ENCODE peak calls at places on chromosomes 12 and 14, in six cellular contexts. One of them, this sample, is unnamed.

GRCh38 chr14:64501326-64502171 is 2.1 kb downstream of the ZBTB25 start:
- DNase-seq in HepG2: peak; percentile 55
- DNase-seq in GM12878: no peak
- DNase-seq in GM12891: no peak
- DNase-seq in H1: no peak
- DNase-seq in K562: peak; percentile 34
- DNase-seq in this sample: no peak

GRCh38 chr12:54602661-54603060 is 14.2 kb upstream of the PPP1R1A start:
- DNase-seq in HepG2: no peak
- DNase-seq in GM12878: no peak
- DNase-seq in GM12891: no peak
- DNase-seq in H1: no peak
- DNase-seq in K562: no peak
- DNase-seq in this sample: no peak

GRCh38 chr12:19084547-19084946 is 45.0 kb upstream of the PLEKHA5 start:
- DNase-seq in HepG2: no peak
- DNase-seq in GM12878: no peak
- DNase-seq in GM12891: no peak
- DNase-seq in H1: no peak
- DNase-seq in K562: no peak
- DNase-seq in this sample: no peak

GRCh38 chr12:26158078-26158764 is 33.4 kb upstream of the BHLHE41 start:
- DNase-seq in HepG2: no peak
- DNase-seq in GM12878: no peak
- DNase-seq in GM12891: no peak
- DNase-seq in H1: no peak
- DNase-seq in K562: no peak
- DNase-seq in this sample: no peak

GRCh38 chr12:100427078-100427477 is 46.6 kb upstream of the NR1H4 start:
- DNase-seq in HepG2: peak; percentile 44
- DNase-seq in GM12878: no peak
- DNase-seq in GM12891: no peak
- DNase-seq in H1: no peak
- DNase-seq in K562: no peak
- DNase-seq in this sample: no peak

GRCh38 chr12:77685112-77685511 is 145.6 kb upstream of the NAV3 start:
- DNase-seq in HepG2: peak; percentile 56
- DNase-seq in GM12878: peak; percentile 7
- DNase-seq in GM12891: no peak
- DNase-seq in H1: no peak
- DNase-seq in K562: peak; percentile 1
- DNase-seq in this sample: no peak

GRCh38 chr14:106845286-106846087 is 1319.1 kb downstream of the TMEM121 start:
- DNase-seq in HepG2: peak; percentile 97
- DNase-seq in GM12878: peak; percentile 73
- DNase-seq in GM12891: no peak
- DNase-seq in H1: no peak
- DNase-seq in K562: no peak
- DNase-seq in this sample: peak; percentile 18

GRCh38 chr12:122691566-122691965 is 11.6 kb downstream of the HCAR2 start:
- DNase-seq in HepG2: no peak
- DNase-seq in GM12878: no peak
- DNase-seq in GM12891: no peak
- DNase-seq in H1: no peak
- DNase-seq in K562: no peak
- DNase-seq in this sample: no peak

GRCh38 chr14:74909501-74909900 is 13.6 kb downstream of the RPS6KL1 start:
- DNase-seq in HepG2: no peak
- DNase-seq in GM12878: no peak
- DNase-seq in GM12891: no peak
- DNase-seq in H1: no peak
- DNase-seq in K562: no peak
- DNase-seq in this sample: no peak

GRCh38 chr12:31591308-31591901 is 469 bp upstream of the DENND5B start:
- DNase-seq in HepG2: no peak
- DNase-seq in GM12878: no peak
- DNase-seq in GM12891: no peak
- DNase-seq in H1: no peak
- DNase-seq in K562: peak; percentile 29
- DNase-seq in this sample: no peak

GRCh38 chr12:84375472-84375871 is 537.1 kb downstream of the SLC6A15 start:
- DNase-seq in HepG2: no peak
- DNase-seq in GM12878: no peak
- DNase-seq in GM12891: no peak
- DNase-seq in H1: no peak
- DNase-seq in K562: no peak
- DNase-seq in this sample: no peak

GRCh38 chr12:49292729-49293055 is 2.3 kb upstream of the PRPH start:
- DNase-seq in HepG2: no peak
- DNase-seq in GM12878: no peak
- DNase-seq in GM12891: no peak
- DNase-seq in H1: no peak
- DNase-seq in K562: no peak
- DNase-seq in this sample: no peak

GRCh38 chr12:88570103-88570502 is 10.2 kb downstream of the KITLG start:
- DNase-seq in HepG2: no peak
- DNase-seq in GM12878: no peak
- DNase-seq in GM12891: no peak
- DNase-seq in H1: no peak
- DNase-seq in K562: no peak
- DNase-seq in this sample: no peak

GRCh38 chr12:75812341-75813018 is 219.1 kb downstream of the PHLDA1 start:
- DNase-seq in HepG2: no peak
- DNase-seq in GM12878: no peak
- DNase-seq in GM12891: no peak
- DNase-seq in H1: peak; percentile 13
- DNase-seq in K562: no peak
- DNase-seq in this sample: no peak

GRCh38 chr14:99887407-99887806 is 94.2 kb downstream of the EML1 start:
- DNase-seq in HepG2: no peak
- DNase-seq in GM12878: no peak
- DNase-seq in GM12891: no peak
- DNase-seq in H1: no peak
- DNase-seq in K562: no peak
- DNase-seq in this sample: no peak

GRCh38 chr14:47227051-47227600 is 448.3 kb downstream of the MDGA2 start:
- DNase-seq in HepG2: no peak
- DNase-seq in GM12878: no peak
- DNase-seq in GM12891: no peak
- DNase-seq in H1: no peak
- DNase-seq in K562: no peak
- DNase-seq in this sample: no peak

GRCh38 chr12:113071063-113071426 is 14.5 kb downstream of the DTX1 start:
- DNase-seq in HepG2: no peak
- DNase-seq in GM12878: no peak
- DNase-seq in GM12891: no peak
- DNase-seq in H1: no peak
- DNase-seq in K562: no peak
- DNase-seq in this sample: no peak

GRCh38 chr12:62520361-62520760 is 53.7 kb downstream of the MON2 start:
- DNase-seq in HepG2: no peak
- DNase-seq in GM12878: no peak
- DNase-seq in GM12891: no peak
- DNase-seq in H1: no peak
- DNase-seq in K562: no peak
- DNase-seq in this sample: no peak
- TF ChIP-seq TAF1 in HepG2: no peak
- TF ChIP-seq TAF1 in GM12878: no peak
- TF ChIP-seq TAF1 in GM12891: no peak
- TF ChIP-seq TAF1 in H1: no peak
- TF ChIP-seq TAF1 in K562: no peak
- TF ChIP-seq TAF1 in this sample: no peak

GRCh38 chr12:104339663-104340062 is 36.1 kb downstream of the EID3 start:
- DNase-seq in HepG2: no peak
- DNase-seq in GM12878: no peak
- DNase-seq in GM12891: no peak
- DNase-seq in H1: no peak
- DNase-seq in K562: no peak
- DNase-seq in this sample: no peak

GRCh38 chr12:104342147-104342546 is 38.6 kb downstream of the EID3 start:
- DNase-seq in HepG2: no peak
- DNase-seq in GM12878: no peak
- DNase-seq in GM12891: no peak
- DNase-seq in H1: no peak
- DNase-seq in K562: no peak
- DNase-seq in this sample: no peak

GRCh38 chr12:104340177-104340576 is 36.6 kb downstream of the EID3 start:
- DNase-seq in HepG2: no peak
- DNase-seq in GM12878: no peak
- DNase-seq in GM12891: no peak
- DNase-seq in H1: no peak
- DNase-seq in K562: no peak
- DNase-seq in this sample: no peak

GRCh38 chr12:104342635-104343249 is 39.2 kb downstream of the EID3 start:
- DNase-seq in HepG2: no peak
- DNase-seq in GM12878: no peak
- DNase-seq in GM12891: no peak
- DNase-seq in H1: no peak
- DNase-seq in K562: no peak
- DNase-seq in this sample: no peak

GRCh38 chr12:104340917-104341611 is 37.5 kb downstream of the EID3 start:
- DNase-seq in HepG2: no peak
- DNase-seq in GM12878: no peak
- DNase-seq in GM12891: no peak
- DNase-seq in H1: no peak
- DNase-seq in K562: no peak
- DNase-seq in this sample: no peak
- TF ChIP-seq POLR2AphosphoS5 in HepG2: no peak
- TF ChIP-seq POLR2AphosphoS5 in GM12878: no peak
- TF ChIP-seq POLR2AphosphoS5 in GM12891: no peak
- TF ChIP-seq POLR2AphosphoS5 in H1: no peak
- TF ChIP-seq POLR2AphosphoS5 in K562: peak; percentile 9
- TF ChIP-seq POLR2AphosphoS5 in this sample: no peak

DNA sequence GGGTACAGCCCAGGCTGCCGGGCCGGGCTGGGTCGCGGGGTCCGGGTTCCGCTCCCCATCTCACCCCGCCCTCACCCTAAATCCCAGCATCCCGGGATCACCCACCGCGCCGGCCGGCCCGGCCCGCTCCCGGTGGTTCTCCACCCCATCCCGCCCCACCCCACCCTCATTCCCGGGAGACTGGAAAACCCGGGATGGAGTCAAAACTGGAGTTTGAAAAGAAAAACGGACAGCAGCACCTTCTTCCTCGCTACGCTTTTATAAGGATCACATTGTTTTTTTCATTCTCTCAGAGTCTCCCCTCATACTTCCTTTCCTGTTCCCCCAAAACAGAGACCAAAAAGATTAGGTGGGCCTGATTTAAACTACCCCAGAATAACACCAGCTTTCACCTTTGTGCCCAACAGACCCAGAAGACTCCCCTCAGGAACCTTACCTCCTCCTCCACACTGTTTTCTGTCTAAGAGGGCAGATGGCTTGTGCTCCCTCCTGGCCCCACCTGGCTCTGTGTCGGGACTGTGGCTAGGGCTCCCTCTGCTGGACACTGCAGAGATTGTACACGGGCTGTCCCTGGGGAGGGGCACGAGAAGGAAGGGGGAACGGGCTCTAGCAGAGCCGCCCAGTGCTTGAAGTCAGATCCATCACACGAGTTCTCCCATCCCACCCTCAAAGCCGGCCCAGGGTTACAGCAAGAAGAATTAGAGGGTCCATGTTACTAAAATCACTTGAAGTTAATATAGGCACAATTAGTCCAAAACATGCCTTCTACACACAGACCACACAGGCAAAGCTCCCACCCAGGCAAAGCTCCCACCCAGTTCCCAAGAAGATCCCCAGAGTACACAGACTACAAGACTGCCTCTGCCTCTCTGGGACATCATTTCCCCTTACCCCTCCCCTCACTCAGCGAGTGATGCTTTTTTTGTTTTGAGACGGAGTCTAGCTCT is 3.0 kb downstream of the GLI1 start:
- DNase-seq in HepG2: peak; percentile 80
- DNase-seq in GM12878: peak; percentile 81
- DNase-seq in GM12891: peak; percentile 89
- DNase-seq in H1: peak; percentile 84
- DNase-seq in K562: peak; percentile 95
- DNase-seq in this sample: peak; percentile 96
- TF ChIP-seq POLR2A in HepG2: no peak
- TF ChIP-seq POLR2A in GM12878: peak; percentile 24
- TF ChIP-seq POLR2A in GM12891: no peak
- TF ChIP-seq POLR2A in H1: no peak
- TF ChIP-seq POLR2A in K562: no peak
- TF ChIP-seq POLR2A in this sample: no peak

GRCh38 chr14:90624228-90624627 is 192.0 kb downstream of the TTC7B start:
- DNase-seq in HepG2: peak; percentile 42
- DNase-seq in GM12878: no peak
- DNase-seq in GM12891: no peak
- DNase-seq in H1: no peak
- DNase-seq in K562: peak; percentile 11
- DNase-seq in this sample: no peak
- TF ChIP-seq TAF1 in HepG2: no peak
- TF ChIP-seq TAF1 in GM12878: no peak
- TF ChIP-seq TAF1 in GM12891: no peak
- TF ChIP-seq TAF1 in H1: no peak
- TF ChIP-seq TAF1 in K562: no peak
- TF ChIP-seq TAF1 in this sample: no peak

DNA sequence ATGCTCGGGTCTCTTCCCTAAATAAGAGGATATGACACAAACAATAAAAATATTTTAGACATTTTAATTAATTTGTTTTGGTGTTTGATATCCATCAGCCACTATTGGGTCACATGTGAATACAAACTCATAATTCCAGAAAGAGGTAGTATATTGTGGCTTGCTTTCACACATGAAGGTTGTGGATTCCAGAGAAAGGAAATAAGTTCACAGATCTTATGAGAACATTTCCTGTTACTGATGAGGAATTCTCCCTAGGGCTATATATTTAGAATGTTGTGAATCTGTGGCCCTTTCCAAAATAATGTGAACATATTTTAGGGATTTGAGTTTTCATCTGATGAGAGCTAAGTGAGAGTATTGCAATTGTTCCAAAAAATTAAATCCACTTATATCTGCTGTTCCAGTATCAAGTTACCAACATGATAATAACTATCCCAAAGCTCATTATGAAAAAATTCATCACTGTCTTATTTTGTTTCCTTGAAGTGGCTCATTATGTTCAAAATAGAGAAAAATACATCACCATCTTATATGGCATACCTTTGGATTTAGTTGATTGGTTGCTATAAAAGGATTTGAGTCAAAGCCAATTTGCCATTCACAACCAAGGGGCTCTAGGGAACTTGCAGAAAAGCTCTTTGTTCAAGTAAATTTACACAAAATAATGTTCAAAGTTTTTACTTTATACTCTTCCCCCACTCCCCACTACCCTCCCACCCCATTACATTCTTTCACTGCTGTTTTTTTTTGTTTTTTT is 76.3 kb downstream of the MYRFL start:
- DNase-seq in HepG2: no peak
- DNase-seq in GM12878: no peak
- DNase-seq in GM12891: no peak
- DNase-seq in H1: no peak
- DNase-seq in K562: no peak
- DNase-seq in this sample: no peak
- TF ChIP-seq POLR2AphosphoS5 in HepG2: no peak
- TF ChIP-seq POLR2AphosphoS5 in GM12878: no peak
- TF ChIP-seq POLR2AphosphoS5 in GM12891: no peak
- TF ChIP-seq POLR2AphosphoS5 in H1: no peak
- TF ChIP-seq POLR2AphosphoS5 in K562: no peak
- TF ChIP-seq POLR2AphosphoS5 in this sample: no peak

This sample was measured in GM12892.